ENCODE peak calls at places on chromosomes 4 and X, in eight cellular contexts. F is heart right ventricle, D is endodermal cell, L is cardiac muscle cell, C is WERI-Rb-1, I is psoas muscle, T is fibroblast of lung, W is body of pancreas. G is an unnamed sample.

GRCh38 chr4:100421356-100421978 is 96.4 kb downstream of the EMCN start:
- DNase-seq in F (no peak), D (no peak), L (peak; percentile 57), C (no peak), I (no peak), T (peak; percentile 40), W (no peak), G (no peak)

GRCh38 chr4:7287918-7288280 is 95.6 kb downstream of the SORCS2 start:
- DNase-seq in F (no peak), D (no peak), L (no peak), C (peak; percentile 84), I (no peak), T (no peak), W (no peak), G (no peak)

GRCh38 chr4:156977435-156978160 is 6.0 kb upstream of the PDGFC start:
- DNase-seq in F (no peak), D (no peak), L (peak; percentile 83), C (no peak), I (no peak), T (peak; percentile 99), W (no peak), G (no peak)

GRCh38 chrX:38768079-38768478 is 33.2 kb upstream of the MID1IP1 start:
- DNase-seq in F (no peak), D (no peak), L (peak; percentile 48), C (no peak), I (no peak), T (peak; percentile 10), W (peak; percentile 9), G (no peak)

GRCh38 chr4:12486995-12487394 is 997.1 kb downstream of the RAB28 start:
- DNase-seq in F (peak; percentile 32), D (no peak), L (peak; percentile 66), C (no peak), I (no peak), T (no peak), W (no peak), G (no peak)

GRCh38 chr4:125434136-125434535 is 119.4 kb downstream of the FAT4 start:
- DNase-seq in F (no peak), D (no peak), L (peak; percentile 89), C (no peak), I (no peak), T (peak; percentile 14), W (no peak), G (no peak)

GRCh38 chrX:18010251-18010650 is 149.2 kb upstream of the RAI2 start:
- DNase-seq in F (no peak), D (no peak), L (no peak), C (no peak), I (no peak), T (no peak), W (no peak), G (no peak)

GRCh38 chr4:83708500-83709175 is 172.7 kb downstream of the GPAT3 start:
- DNase-seq in F (no peak), D (no peak), L (no peak), C (no peak), I (no peak), T (no peak), W (no peak), G (no peak)

GRCh38 chrX:71540801-71541545 is 8.1 kb downstream of the OGT start:
- DNase-seq in F (no peak), D (no peak), L (no peak), C (no peak), I (no peak), T (no peak), W (no peak), G (peak; percentile 31)

GRCh38 chr4:102552781-102553180 is 51.6 kb downstream of the NFKB1 start:
- DNase-seq in F (no peak), D (no peak), L (peak; percentile 72), C (no peak), I (no peak), T (peak; percentile 30), W (no peak), G (peak; percentile 30)

GRCh38 chr4:127975121-127975770 is 10.0 kb downstream of the ABHD18 start:
- DNase-seq in F (no peak), D (no peak), L (no peak), C (no peak), I (no peak), T (peak; percentile 14), W (no peak), G (no peak)

GRCh38 chr4:183636488-183636887 is 22.5 kb downstream of the RWDD4 start:
- DNase-seq in F (no peak), D (peak; percentile 51), L (no peak), C (no peak), I (no peak), T (no peak), W (peak; percentile 39), G (no peak)

GRCh38 chrX:7514871-7515599 is 327.9 kb upstream of the VCX start:
- DNase-seq in F (no peak), D (no peak), L (no peak), C (no peak), I (peak; percentile 12), T (no peak), W (no peak), G (no peak)

GRCh38 chr4:145545538-145546224 is 64.0 kb downstream of the SMAD1 start:
- DNase-seq in F (peak; percentile 34), D (no peak), L (peak; percentile 94), C (no peak), I (no peak), T (peak; percentile 96), W (peak; percentile 77), G (no peak)

GRCh38 chr4:79413032-79413431 is 5.0 kb upstream of the GK2 start:
- DNase-seq in F (no peak), D (no peak), L (no peak), C (no peak), I (no peak), T (no peak), W (no peak), G (no peak)

GRCh38 chr4:122218762-122219161 is 66.6 kb downstream of the BLTP1 start:
- DNase-seq in F (no peak), D (peak; percentile 49), L (peak; percentile 11), C (no peak), I (no peak), T (peak; percentile 1), W (no peak), G (no peak)

GRCh38 chr4:141174457-141174856 is 41.2 kb upstream of the RNF150 start:
- DNase-seq in F (no peak), D (no peak), L (no peak), C (no peak), I (no peak), T (no peak), W (no peak), G (no peak)

GRCh38 chr4:11408569-11408968 is 20.1 kb downstream of the HS3ST1 start:
- DNase-seq in F (no peak), D (no peak), L (no peak), C (peak; percentile 62), I (no peak), T (no peak), W (no peak), G (no peak)

DNA sequence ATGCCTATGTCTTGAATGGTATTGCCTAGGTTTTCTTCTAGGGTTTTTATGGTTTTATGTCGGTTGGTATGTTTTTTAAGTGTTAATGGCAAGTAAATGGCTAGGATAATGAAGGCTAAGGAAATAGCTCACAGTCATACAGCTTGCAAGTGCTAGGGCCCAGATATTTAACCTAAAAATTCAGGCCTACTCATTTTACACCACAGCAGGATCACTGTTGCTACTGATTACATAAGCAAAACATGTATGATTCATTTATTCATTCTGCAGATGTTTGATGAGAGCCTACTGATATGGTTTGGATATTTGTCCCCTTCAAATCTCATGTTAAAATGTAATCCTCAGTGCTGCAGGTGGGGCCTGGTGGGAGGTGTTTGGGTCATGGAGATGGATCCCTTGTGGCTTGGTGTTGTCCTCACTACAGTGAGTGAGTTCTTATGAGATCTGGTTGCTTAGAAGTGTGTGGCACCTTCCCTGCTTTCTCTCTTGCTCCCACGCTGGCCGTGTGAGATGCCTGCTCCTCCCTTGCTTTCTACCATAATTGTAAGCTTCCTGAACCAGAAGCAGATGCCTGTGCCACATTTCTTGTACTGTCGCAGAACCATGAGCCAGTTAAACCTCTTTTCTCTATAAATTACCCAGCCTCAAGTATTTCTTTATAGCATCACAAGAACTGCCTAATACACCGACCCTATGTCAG is 175.5 kb downstream of the MAPK10 start:
- DNase-seq in F (no peak), D (no peak), L (no peak), C (no peak), I (no peak), T (peak; percentile 47), W (no peak), G (no peak)
- TF ChIP-seq CTCF in F (no peak), D (no peak), L (no peak), C (no peak), I (no peak), T (no peak), W (no peak), G (no peak)

GRCh38 chrX:25012433-25012735 is 3.4 kb downstream of the ARX start:
- DNase-seq in F (no peak), D (peak; percentile 85), L (no peak), C (no peak), I (peak; percentile 57), T (no peak), W (no peak), G (no peak)
- H3K27me3 ChIP-seq in F (peaks cover 98% of the 10 kb centered on the region), D (peaks cover 98% of the 10 kb centered on the region), L (peaks cover 99% of the 10 kb centered on the region), C (peaks cover 96% of the 10 kb centered on the region), I (peaks cover 3% of the 10 kb centered on the region), T (peaks cover 68% of the 10 kb centered on the region), W (no peaks in the 10 kb centered on the region), G (no peaks in the 10 kb centered on the region)

GRCh38 chrX:338281-338835 is 19.8 kb upstream of the GTPBP6 start:
- DNase-seq in F (no peak), D (no peak), L (no peak), C (no peak), I (no peak), T (no peak), W (no peak), G (no peak)

GRCh38 chrX:340121-340520 is 21.5 kb upstream of the GTPBP6 start:
- DNase-seq in F (no peak), D (no peak), L (no peak), C (peak; percentile 5), I (no peak), T (no peak), W (no peak), G (no peak)

GRCh38 chrX:340641-341423 is 22.2 kb upstream of the GTPBP6 start:
- DNase-seq in F (no peak), D (no peak), L (no peak), C (peak; percentile 4), I (no peak), T (no peak), W (no peak), G (no peak)

GRCh38 chrX:337331-337831 is 18.8 kb upstream of the GTPBP6 start:
- DNase-seq in F (no peak), D (no peak), L (no peak), C (no peak), I (no peak), T (no peak), W (no peak), G (no peak)

GRCh38 chrX:338836-339400 is 20.3 kb upstream of the GTPBP6 start:
- DNase-seq in F (no peak), D (peak; percentile 64), L (no peak), C (peak; percentile 7), I (no peak), T (no peak), W (no peak), G (no peak)
- H3K36me3 ChIP-seq in F (peaks cover 46% of the 10 kb centered on the region), D (peaks cover 21% of the 10 kb centered on the region), L (peaks cover 5% of the 10 kb centered on the region), C (peaks cover 18% of the 10 kb centered on the region), I (peaks cover 46% of the 10 kb centered on the region), T (no peaks in the 10 kb centered on the region), W (no peaks in the 10 kb centered on the region), G (no peaks in the 10 kb centered on the region)

GRCh38 chr4:68520985-68521384 is 55.1 kb downstream of the UGT2B17 start:
- DNase-seq in F (no peak), D (no peak), L (no peak), C (no peak), I (no peak), T (no peak), W (no peak), G (no peak)

GRCh38 chr4:68518889-68519288 is 57.2 kb downstream of the UGT2B17 start:
- DNase-seq in F (no peak), D (no peak), L (no peak), C (no peak), I (no peak), T (no peak), W (no peak), G (no peak)
- TF ChIP-seq CTCF in F (no peak), D (no peak), L (no peak), C (no peak), I (no peak), T (no peak), W (no peak), G (no peak)

G was measured in GM06990.